ENCODE peak calls at places on chromosomes 1 and 21, in ten cellular contexts. T is GOT3, U is endodermal cell, A is AG04450, C is COR-L47, Q is GM19239, O is mesothelial cell of epicardium, R is EL, B is fibroblast of villous mesenchyme, J is NCI-H2029. D is an unnamed sample.

GRCh38 chr1:55338448-55338820 is 123.3 kb upstream of the USP24 start:
- DNase-seq in Q (no peak), B (no peak), U (peak), T (no peak), O (no peak), A (no peak), C (no peak), R (no peak), J (no peak), D (no peak)

GRCh38 chr1:184113251-184113650 is 61.7 kb downstream of the TSEN15 start:
- DNase-seq in A (no peak), T (no peak), B (peak), C (no peak), O (no peak), U (no peak), Q (no peak), R (no peak), J (no peak), D (no peak)

GRCh38 chr1:99634971-99635624 is 10.8 kb upstream of the PALMD start:
- DNase-seq in B (no peak), Q (no peak), U (no peak), J (no peak), T (no peak), C (no peak), A (no peak), O (no peak), R (no peak), D (no peak)

GRCh38 chr1:246907472-246907871 is 24.3 kb downstream of the AHCTF1 start:
- DNase-seq in Q (no peak), U (no peak), B (peak), J (no peak), R (peak), A (peak), O (no peak), C (peak), T (no peak), D (no peak)

GRCh38 chr1:36156329-36157114 is 562 bp downstream of the MAP7D1 start:
- DNase-seq in U (peak), A (no peak), B (peak), R (peak), J (peak), O (no peak), T (no peak), Q (no peak), C (peak), D (peak)

GRCh38 chr1:42960693-42961559 is 2.3 kb upstream of the SLC2A1 start:
- DNase-seq in J (no peak), B (no peak), Q (no peak), A (no peak), C (no peak), R (no peak), T (no peak), U (no peak), O (no peak), D (no peak)

GRCh38 chr21:26844258-26845065 is 747 bp downstream of the ADAMTS1 start:
- DNase-seq in O (peak), B (no peak), R (peak), Q (no peak), C (peak), A (no peak), J (no peak), T (peak), U (peak), D (peak)

GRCh38 chr1:176843352-176844297 is 320.9 kb downstream of the ASTN1 start:
- DNase-seq in Q (no peak), O (no peak), A (peak), U (peak), J (no peak), T (no peak), C (peak), R (peak), B (peak), D (peak)

GRCh38 chr1:184463680-184464079 is 76.9 kb downstream of the C1orf21 start:
- DNase-seq in B (no peak), U (no peak), C (no peak), R (no peak), T (no peak), J (no peak), A (no peak), O (no peak), Q (no peak), D (no peak)

GRCh38 chr1:17742590-17742989 is 12.5 kb upstream of the ACTL8 start:
- DNase-seq in A (no peak), T (no peak), C (no peak), U (no peak), R (no peak), B (peak), Q (no peak), O (no peak), J (no peak), D (no peak)

GRCh38 chr1:150010388-150011115 is at the start of gene OTUD7B:
- DNase-seq in A (peak), Q (peak), U (peak), O (peak), T (peak), B (peak), C (peak), R (peak), J (peak), D (peak)

GRCh38 chr1:94925561-94926364 is 1.1 kb downstream of the CNN3 start:
- DNase-seq in Q (no peak), T (no peak), B (peak), R (peak), J (peak), C (peak), U (peak), A (peak), O (peak), D (peak)

GRCh38 chr21:34008618-34009017 is 64.8 kb upstream of the MRPS6 start:
- DNase-seq in T (no peak), A (no peak), J (no peak), O (no peak), C (no peak), U (no peak), B (peak), R (no peak), Q (no peak), D (no peak)

D was measured in HEK293T.